ENCODE peak calls at places on chromosomes 16 and 17, in six cellular contexts. E, N, S, A, T and O are unnamed samples.

GRCh38 chr16:35188288-35189155 is 1729.1 kb downstream of the TP53TG3F start:
- DNase-seq in E (no peak), N (no peak), S (no peak), A (no peak), T (peak; percentile 10), O (no peak)

GRCh38 chr17:17156107-17156506 is 50.0 kb downstream of the PLD6 start:
- DNase-seq in E (no peak), N (peak; percentile 14), S (no peak), A (no peak), T (no peak), O (no peak)

GRCh38 chr16:59905628-59906027 is 1171.5 kb upstream of the GOT2 start:
- DNase-seq in E (no peak), N (peak; percentile 21), S (no peak), A (no peak), T (no peak), O (no peak)

GRCh38 chr17:21194688-21195087 is 19.3 kb downstream of the TMEM11 start:
- DNase-seq in E (no peak), N (peak; percentile 68), S (peak; percentile 26), A (no peak), T (peak; percentile 17), O (no peak)

GRCh38 chr17:55561973-55562495 is 50.8 kb upstream of the SMIM36 start:
- DNase-seq in E (no peak), N (no peak), S (no peak), A (no peak), T (no peak), O (no peak)

GRCh38 chr17:63842173-63842539 is 329 bp downstream of the SMARCD2 start:
- DNase-seq in E (no peak), N (no peak), S (peak; percentile 45), A (no peak), T (no peak), O (peak; percentile 66)

GRCh38 chr16:87569601-87570559 is 32.4 kb upstream of the JPH3 start:
- DNase-seq in E (no peak), N (no peak), S (no peak), A (no peak), T (no peak), O (no peak)

GRCh38 chr17:43125967-43126910 is 1.1 kb upstream of the BRCA1 start:
- DNase-seq in E (no peak), N (no peak), S (no peak), A (no peak), T (no peak), O (no peak)

GRCh38 chr17:79976451-79976850 is 59.2 kb downstream of the TBC1D16 start:
- DNase-seq in E (no peak), N (no peak), S (no peak), A (no peak), T (no peak), O (no peak)

GRCh38 chr16:28910046-28911031 is 14.7 kb downstream of the RABEP2 start:
- DNase-seq in E (no peak), N (no peak), S (no peak), A (no peak), T (no peak), O (no peak)

GRCh38 chr17:20300399-20301037 is 166.8 kb downstream of the LGALS9B start:
- DNase-seq in E (no peak), N (no peak), S (no peak), A (no peak), T (peak; percentile 18), O (no peak)

GRCh38 chr17:8846768-8847211 is 20.7 kb downstream of the PIK3R6 start:
- DNase-seq in E (no peak), N (peak; percentile 21), S (no peak), A (no peak), T (no peak), O (no peak)

GRCh38 chr16:85534536-85535351 is 78.4 kb upstream of the GSE1 start:
- DNase-seq in E (no peak), N (no peak), S (no peak), A (no peak), T (no peak), O (no peak)

GRCh38 chr16:16871196-16871595 is 492.3 kb downstream of the NPIPA7 start:
- DNase-seq in E (no peak), N (no peak), S (no peak), A (no peak), T (no peak), O (no peak)

GRCh38 chr16:54542805-54543504 is 256.4 kb upstream of the IRX3 start:
- DNase-seq in E (no peak), N (no peak), S (no peak), A (no peak), T (no peak), O (no peak)

GRCh38 chr16:71855937-71856662 is 10.3 kb downstream of the ATXN1L start:
- DNase-seq in E (no peak), N (no peak), S (no peak), A (no peak), T (no peak), O (no peak)

GRCh38 chr16:27363797-27364196 is 38.2 kb upstream of the IL21R start:
- DNase-seq in E (no peak), N (no peak), S (no peak), A (no peak), T (peak; percentile 1), O (no peak)

GRCh38 chr16:13441675-13442074 is 478.3 kb upstream of the ERCC4 start:
- DNase-seq in E (peak; percentile 25), N (no peak), S (no peak), A (no peak), T (no peak), O (no peak)

GRCh38 chr16:13108126-13108525 is 206.7 kb downstream of the SHISA9 start:
- DNase-seq in E (no peak), N (no peak), S (no peak), A (no peak), T (no peak), O (no peak)

GRCh38 chr17:73393962-73394361 is 82.2 kb upstream of the CDC42EP4 start:
- DNase-seq in E (no peak), N (no peak), S (peak; percentile 16), A (no peak), T (peak; percentile 13), O (no peak)

GRCh38 chr16:67179421-67180080 is 4.2 kb downstream of the MATCAP1 start:
- DNase-seq in E (no peak), N (no peak), S (no peak), A (no peak), T (peak; percentile 25), O (no peak)

GRCh38 chr17:81582769-81583168 is 30.6 kb upstream of the FAAP100 start:
- DNase-seq in E (no peak), N (no peak), S (no peak), A (no peak), T (no peak), O (no peak)

GRCh38 chr16:15418206-15418605 is 16.2 kb upstream of the BMERB1 start:
- DNase-seq in E (no peak), N (no peak), S (no peak), A (no peak), T (no peak), O (no peak)

GRCh38 chr16:10097273-10097672 is 85.0 kb downstream of the GRIN2A start:
- DNase-seq in E (no peak), N (no peak), S (no peak), A (no peak), T (no peak), O (no peak)

GRCh38 chr16:54361813-54362212 is 75.2 kb upstream of the IRX3 start:
- DNase-seq in E (no peak), N (no peak), S (no peak), A (no peak), T (no peak), O (no peak)

GRCh38 chr16:53054670-53055485 is at the start of gene CHD9:
- DNase-seq in E (peak; percentile 60), N (peak; percentile 78), S (peak; percentile 79), A (peak; percentile 85), T (peak; percentile 88), O (peak; percentile 87)

GRCh38 chr16:15847621-15848175 is 9.1 kb downstream of the MYH11 start:
- DNase-seq in E (no peak), N (no peak), S (no peak), A (no peak), T (no peak), O (no peak)

GRCh38 chr16:28863929-28864886 is 565 bp downstream of the SH2B1 start:
- DNase-seq in E (no peak), N (no peak), S (no peak), A (no peak), T (no peak), O (no peak)

GRCh38 chr16:68972008-68972407 is 128.7 kb downstream of the TANGO6 start:
- DNase-seq in E (no peak), N (no peak), S (peak; percentile 68), A (no peak), T (no peak), O (no peak)

GRCh38 chr17:58507123-58507634 is 7.3 kb downstream of the MTMR4 start:
- DNase-seq in E (no peak), N (no peak), S (no peak), A (no peak), T (no peak), O (no peak)